ENCODE peak calls at places on chromosomes 7 and 10, in six cellular contexts. One of them, this sample, is unnamed.

GRCh38 chr10:70575486-70575873 is 27.1 kb downstream of the PRF1 start:
- DNase-seq in heart left ventricle: no peak
- DNase-seq in ELR: no peak
- DNase-seq in fibroblast of the conjunctiva: no peak
- DNase-seq in psoas muscle: no peak
- DNase-seq in tibial nerve: no peak
- DNase-seq in this sample: no peak

GRCh38 chr10:13701157-13701919 is 114.6 kb downstream of the PRPF18 start:
- DNase-seq in fibroblast of the conjunctiva: no peak
- DNase-seq in heart left ventricle: no peak
- DNase-seq in ELR: no peak
- DNase-seq in tibial nerve: no peak
- DNase-seq in psoas muscle: no peak
- DNase-seq in this sample: no peak

GRCh38 chr10:104559935-104560334 is 81.2 kb upstream of the SORCS3 start:
- DNase-seq in psoas muscle: no peak
- DNase-seq in tibial nerve: no peak
- DNase-seq in fibroblast of the conjunctiva: no peak
- DNase-seq in heart left ventricle: no peak
- DNase-seq in ELR: no peak
- DNase-seq in this sample: no peak

GRCh38 chr7:151023211-151023610 is 1.1 kb downstream of the ATG9B start:
- DNase-seq in psoas muscle: no peak
- DNase-seq in tibial nerve: no peak
- DNase-seq in fibroblast of the conjunctiva: no peak
- DNase-seq in heart left ventricle: no peak
- DNase-seq in ELR: no peak
- DNase-seq in this sample: no peak

GRCh38 chr10:47444047-47444446 is 39.9 kb downstream of the ANXA8 start:
- DNase-seq in fibroblast of the conjunctiva: no peak
- DNase-seq in heart left ventricle: no peak
- DNase-seq in ELR: no peak
- DNase-seq in psoas muscle: no peak
- DNase-seq in tibial nerve: no peak
- DNase-seq in this sample: no peak

GRCh38 chr10:4590807-4591206 is 235.2 kb upstream of the AKR1E2 start:
- DNase-seq in psoas muscle: no peak
- DNase-seq in tibial nerve: no peak
- DNase-seq in ELR: peak; percentile 2
- DNase-seq in heart left ventricle: no peak
- DNase-seq in fibroblast of the conjunctiva: no peak
- DNase-seq in this sample: no peak

GRCh38 chr7:34354906-34355305 is 303.1 kb upstream of the NPSR1 start:
- DNase-seq in heart left ventricle: no peak
- DNase-seq in ELR: peak; percentile 15
- DNase-seq in fibroblast of the conjunctiva: no peak
- DNase-seq in tibial nerve: no peak
- DNase-seq in psoas muscle: no peak
- DNase-seq in this sample: no peak

GRCh38 chr10:133527779-133528271 is 662 bp downstream of the CYP2E1 start:
- DNase-seq in fibroblast of the conjunctiva: no peak
- DNase-seq in heart left ventricle: no peak
- DNase-seq in ELR: no peak
- DNase-seq in tibial nerve: no peak
- DNase-seq in psoas muscle: no peak
- DNase-seq in this sample: no peak

GRCh38 chr10:101574354-101574753 is 13.7 kb downstream of the POLL start:
- DNase-seq in fibroblast of the conjunctiva: no peak
- DNase-seq in psoas muscle: no peak
- DNase-seq in heart left ventricle: no peak
- DNase-seq in ELR: no peak
- DNase-seq in tibial nerve: no peak
- DNase-seq in this sample: no peak

GRCh38 chr10:31099664-31100063 is 68.0 kb upstream of the ZNF438 start:
- DNase-seq in fibroblast of the conjunctiva: no peak
- DNase-seq in heart left ventricle: no peak
- DNase-seq in tibial nerve: no peak
- DNase-seq in ELR: peak; percentile 61
- DNase-seq in psoas muscle: no peak
- DNase-seq in this sample: peak; percentile 81

GRCh38 chr10:22686347-22686746 is 28.0 kb downstream of the PIP4K2A start:
- DNase-seq in heart left ventricle: no peak
- DNase-seq in psoas muscle: no peak
- DNase-seq in tibial nerve: no peak
- DNase-seq in fibroblast of the conjunctiva: no peak
- DNase-seq in ELR: no peak
- DNase-seq in this sample: no peak

GRCh38 chr10:123150986-123151738 is 3.0 kb upstream of the BUB3 start:
- DNase-seq in ELR: no peak
- DNase-seq in heart left ventricle: no peak
- DNase-seq in psoas muscle: no peak
- DNase-seq in fibroblast of the conjunctiva: no peak
- DNase-seq in tibial nerve: no peak
- DNase-seq in this sample: no peak

GRCh38 chr10:43204394-43204942 is 62.4 kb downstream of the RASGEF1A start:
- DNase-seq in fibroblast of the conjunctiva: no peak
- DNase-seq in tibial nerve: peak; percentile 9
- DNase-seq in ELR: no peak
- DNase-seq in psoas muscle: no peak
- DNase-seq in heart left ventricle: peak; percentile 16
- DNase-seq in this sample: no peak

GRCh38 chr10:110540038-110540437 is 27.5 kb upstream of the SMC3 start:
- DNase-seq in psoas muscle: no peak
- DNase-seq in ELR: no peak
- DNase-seq in heart left ventricle: no peak
- DNase-seq in fibroblast of the conjunctiva: no peak
- DNase-seq in tibial nerve: no peak
- DNase-seq in this sample: no peak

GRCh38 chr10:124627851-124628675 is 116.1 kb downstream of the FAM53B start:
- DNase-seq in psoas muscle: peak; percentile 55
- DNase-seq in fibroblast of the conjunctiva: no peak
- DNase-seq in ELR: no peak
- DNase-seq in tibial nerve: no peak
- DNase-seq in heart left ventricle: peak; percentile 66
- DNase-seq in this sample: no peak

GRCh38 chr10:91022924-91023707 is 102.2 kb upstream of the ANKRD1 start:
- DNase-seq in fibroblast of the conjunctiva: peak; percentile 6
- DNase-seq in psoas muscle: no peak
- DNase-seq in heart left ventricle: no peak
- DNase-seq in tibial nerve: no peak
- DNase-seq in ELR: no peak
- DNase-seq in this sample: no peak

GRCh38 chr10:99435986-99436633 is 5.7 kb upstream of the GOT1 start:
- DNase-seq in fibroblast of the conjunctiva: peak; percentile 24
- DNase-seq in psoas muscle: no peak
- DNase-seq in tibial nerve: no peak
- DNase-seq in heart left ventricle: no peak
- DNase-seq in ELR: peak; percentile 69
- DNase-seq in this sample: peak; percentile 76

GRCh38 chr7:51274001-51274400 is 42.6 kb downstream of the COBL start:
- DNase-seq in psoas muscle: no peak
- DNase-seq in heart left ventricle: no peak
- DNase-seq in tibial nerve: no peak
- DNase-seq in ELR: no peak
- DNase-seq in fibroblast of the conjunctiva: no peak
- DNase-seq in this sample: no peak

GRCh38 chr7:130095812-130096211 is 25.5 kb downstream of the KLHDC10 start:
- DNase-seq in fibroblast of the conjunctiva: peak; percentile 16
- DNase-seq in heart left ventricle: no peak
- DNase-seq in psoas muscle: no peak
- DNase-seq in ELR: peak; percentile 55
- DNase-seq in tibial nerve: no peak
- DNase-seq in this sample: no peak

GRCh38 chr10:76333801-76334200 is 902.4 kb downstream of the LRMDA start:
- DNase-seq in fibroblast of the conjunctiva: no peak
- DNase-seq in psoas muscle: no peak
- DNase-seq in tibial nerve: no peak
- DNase-seq in heart left ventricle: no peak
- DNase-seq in ELR: no peak
- DNase-seq in this sample: no peak

GRCh38 chr10:90742189-90742588 is 115.7 kb downstream of the HTR7 start:
- DNase-seq in psoas muscle: no peak
- DNase-seq in heart left ventricle: no peak
- DNase-seq in fibroblast of the conjunctiva: peak; percentile 26
- DNase-seq in tibial nerve: no peak
- DNase-seq in ELR: peak; percentile 72
- DNase-seq in this sample: no peak

GRCh38 chr7:21767300-21767900 is 178.3 kb downstream of the CDCA7L start:
- DNase-seq in heart left ventricle: peak; percentile 27
- DNase-seq in fibroblast of the conjunctiva: peak; percentile 43
- DNase-seq in ELR: peak; percentile 70
- DNase-seq in tibial nerve: no peak
- DNase-seq in psoas muscle: no peak
- DNase-seq in this sample: peak; percentile 87

GRCh38 chr10:22986771-22987542 is 59.1 kb downstream of the ARMC3 start:
- DNase-seq in ELR: peak; percentile 60
- DNase-seq in heart left ventricle: no peak
- DNase-seq in fibroblast of the conjunctiva: peak; percentile 33
- DNase-seq in tibial nerve: no peak
- DNase-seq in psoas muscle: no peak
- DNase-seq in this sample: peak; percentile 37

GRCh38 chr7:48158404-48158803 is 12.9 kb upstream of the ABCA13 start:
- DNase-seq in ELR: peak; percentile 36
- DNase-seq in heart left ventricle: no peak
- DNase-seq in fibroblast of the conjunctiva: no peak
- DNase-seq in tibial nerve: no peak
- DNase-seq in psoas muscle: no peak
- DNase-seq in this sample: no peak